ENCODE peak calls at places on chromosomes 11 and 22, in five cellular contexts. V is fibroblast of lung, H is WERI-Rb-1, U is H9, F is brain microvascular endothelial cell. P is an unnamed sample.

GRCh38 chr11:86183694-86184093 is 60.9 kb upstream of the EED start:
- DNase-seq in V (peak), H (peak), U (no peak), F (peak), P (no peak)

GRCh38 chr11:15816996-15817395 is 539.4 kb downstream of the SOX6 start:
- DNase-seq in V (peak), H (no peak), U (no peak), F (peak), P (no peak)

GRCh38 chr11:102220728-102221467 is 96.4 kb upstream of the BIRC3 start:
- DNase-seq in V (peak), H (no peak), U (no peak), F (peak), P (no peak)

GRCh38 chr22:40728731-40729189 is 49.5 kb downstream of the MCHR1 start:
- DNase-seq in V (peak), H (peak), U (no peak), F (no peak), P (no peak)

GRCh38 chr22:31400023-31400397 is 606 bp downstream of the DRG1 start:
- DNase-seq in V (peak), H (peak), U (no peak), F (peak), P (no peak)

GRCh38 chr11:87451400-87451799 is 413.7 kb downstream of the TMEM135 start:
- DNase-seq in V (peak), H (no peak), U (no peak), F (no peak), P (no peak)

GRCh38 chr11:45148276-45148675 is 1.8 kb downstream of the PRDM11 start:
- DNase-seq in V (no peak), H (no peak), U (peak), F (no peak), P (no peak)

GRCh38 chr22:32574397-32574796 is 99.8 kb downstream of the FBXO7 start:
- DNase-seq in V (no peak), H (peak), U (no peak), F (no peak), P (no peak)

GRCh38 chr22:43777204-43777671 is 34.9 kb downstream of the EFCAB6 start:
- DNase-seq in V (peak), H (peak), U (no peak), F (peak), P (no peak)

GRCh38 chr11:77361184-77361583 is 59.7 kb upstream of the GDPD4 start:
- DNase-seq in V (peak), H (no peak), U (no peak), F (peak), P (no peak)

DNA sequence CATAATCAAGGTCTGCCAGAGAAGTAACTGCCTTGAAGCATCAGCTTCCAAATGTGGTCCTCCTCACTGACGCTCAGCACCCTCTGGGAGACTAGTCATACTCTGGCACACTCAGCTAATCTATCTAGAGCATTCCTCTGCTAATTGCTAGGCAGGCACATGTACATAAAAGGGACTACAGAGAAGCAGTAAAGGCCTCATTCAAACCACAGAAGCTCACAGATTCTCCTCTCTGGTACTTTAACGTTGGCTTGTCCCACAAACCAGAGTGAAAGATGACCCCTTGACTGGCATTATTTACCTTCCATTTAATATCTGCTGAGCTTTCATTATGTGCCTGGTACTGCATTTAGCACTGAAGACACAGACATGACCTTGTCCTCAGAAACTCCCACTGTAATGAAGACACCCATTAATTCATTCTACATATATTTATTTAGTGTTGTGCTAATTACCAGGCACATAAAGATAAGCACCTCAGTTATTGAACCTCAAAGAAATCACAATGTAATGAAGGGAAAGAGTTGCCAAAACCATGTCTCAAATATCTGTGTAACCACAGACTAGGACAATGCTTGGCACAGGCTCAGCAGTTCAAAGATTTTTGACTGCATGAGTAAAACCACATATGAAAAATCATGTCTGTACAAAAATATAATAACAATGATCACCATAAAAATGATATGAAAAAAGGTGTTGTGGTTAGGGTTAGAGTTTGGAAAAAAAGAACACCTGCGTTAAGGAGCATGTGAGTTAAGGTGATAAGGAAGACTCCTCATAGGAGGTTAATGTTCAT is 550.4 kb downstream of the DLG2 start:
- DNase-seq in V (peak), H (no peak), U (no peak), F (peak), P (no peak)
- H3K27ac ChIP-seq in V (no peak), H (no peak), U (no peak), F (no peak), P (no peak)

GRCh38 chr22:17489101-17489500 is 74.2 kb upstream of the SLC25A18 start:
- DNase-seq in V (no peak), H (peak), U (no peak), F (no peak), P (no peak)

GRCh38 chr22:17492247-17492646 is 71.1 kb upstream of the SLC25A18 start:
- DNase-seq in V (no peak), H (no peak), U (no peak), F (no peak), P (no peak)

GRCh38 chr22:17493384-17493981 is 69.8 kb upstream of the SLC25A18 start:
- DNase-seq in V (no peak), H (no peak), U (no peak), F (no peak), P (no peak)

GRCh38 chr22:17486719-17487118 is 76.6 kb upstream of the SLC25A18 start:
- DNase-seq in V (no peak), H (no peak), U (no peak), F (no peak), P (no peak)

GRCh38 chr22:17491090-17491489 is 72.2 kb upstream of the SLC25A18 start:
- DNase-seq in V (no peak), H (no peak), U (no peak), F (no peak), P (no peak)
- H3K27ac ChIP-seq in V (no peak), H (no peak), U (no peak), F (no peak), P (no peak)

DNA sequence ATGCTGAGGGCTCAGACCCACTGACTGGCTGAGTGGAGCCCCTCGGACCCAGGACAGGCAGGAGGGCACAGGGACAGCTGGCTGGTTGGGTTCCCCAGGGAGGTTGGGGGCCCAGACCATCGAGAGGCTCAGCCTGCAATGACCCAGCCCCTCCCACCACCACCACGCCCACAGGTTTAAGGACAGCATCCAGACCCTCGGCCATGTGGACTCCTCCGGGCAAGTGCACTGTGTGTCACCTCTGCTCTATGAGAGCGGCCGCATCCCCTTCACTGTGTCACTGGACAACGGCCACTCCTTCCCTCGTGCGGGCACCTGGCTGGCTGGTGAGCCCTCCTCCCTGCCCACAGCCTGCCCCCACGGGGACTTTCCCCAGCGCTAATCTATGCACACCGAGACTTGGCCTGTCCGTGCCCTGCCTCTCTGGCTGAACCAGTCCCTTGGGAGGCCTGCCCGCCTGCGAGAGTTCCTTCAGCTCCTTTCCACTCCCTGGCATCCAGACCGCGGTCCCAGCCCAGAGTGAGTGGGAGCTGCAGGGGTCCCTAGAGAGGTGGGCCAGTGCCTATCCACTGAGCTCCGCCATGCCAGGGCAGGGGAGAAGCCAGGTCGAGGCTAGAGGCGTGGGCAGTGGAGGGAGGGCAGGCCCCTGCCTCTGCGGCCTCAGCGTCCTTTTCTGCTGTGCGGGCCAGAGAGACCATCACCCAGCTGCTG is 2.2 kb downstream of the SUSD2 start:
- DNase-seq in V (no peak), H (no peak), U (no peak), F (no peak), P (no peak)
- H3K27ac ChIP-seq in V (no peak), H (peak), U (no peak), F (no peak), P (no peak)

GRCh38 chr11:119025978-119026766 is 4.5 kb downstream of the SLC37A4 start:
- DNase-seq in V (no peak), H (no peak), U (no peak), F (no peak), P (no peak)

GRCh38 chr11:119026970-119027369 is 3.7 kb downstream of the SLC37A4 start:
- DNase-seq in V (no peak), H (no peak), U (no peak), F (no peak), P (no peak)

GRCh38 chr11:119028346-119029068 is 2.2 kb downstream of the SLC37A4 start:
- DNase-seq in V (no peak), H (no peak), U (no peak), F (no peak), P (no peak)

GRCh38 chr11:119029069-119029339 is 1.7 kb downstream of the SLC37A4 start:
- DNase-seq in V (no peak), H (no peak), U (no peak), F (no peak), P (no peak)

DNA sequence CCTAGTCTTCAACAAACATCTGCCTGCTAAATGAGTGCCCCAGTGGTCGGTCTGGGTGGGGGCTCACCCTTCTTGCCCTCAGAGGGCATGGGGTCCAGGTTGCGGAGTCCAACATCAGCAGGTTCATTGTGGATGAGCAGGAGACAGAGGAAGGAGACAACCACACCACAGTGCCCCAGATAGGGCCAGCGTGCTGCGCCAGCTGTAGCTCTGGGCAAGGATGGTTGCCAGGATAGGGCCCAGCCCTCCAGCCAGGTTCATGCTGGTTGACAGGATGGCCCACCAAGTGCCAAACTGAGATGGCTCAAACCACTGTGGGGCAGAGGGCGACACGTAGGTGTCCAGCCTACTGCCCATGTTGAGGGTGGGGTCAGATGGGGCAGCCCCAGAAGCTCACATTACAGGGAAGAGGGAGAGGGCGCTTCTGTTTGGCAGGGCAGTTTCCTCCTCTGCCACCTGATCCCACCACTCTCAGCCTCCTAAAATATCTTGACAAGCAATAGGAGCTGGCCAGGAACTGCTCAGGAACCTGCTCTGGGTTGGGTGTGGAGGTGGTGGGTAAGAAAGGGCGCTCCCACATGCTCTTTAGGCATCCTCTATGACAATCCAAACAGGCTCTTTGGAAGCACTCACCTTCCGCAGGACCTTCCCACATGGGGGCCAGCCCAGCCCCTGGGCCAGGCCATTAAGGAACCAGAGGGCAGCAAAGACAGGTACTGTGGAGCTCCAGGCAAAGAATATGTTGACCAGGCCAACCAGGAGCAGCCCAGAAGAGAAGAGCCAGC is 2.9 kb downstream of the SLC37A4 start:
- DNase-seq in V (no peak), H (no peak), U (no peak), F (no peak), P (no peak)
- H3K27ac ChIP-seq in V (no peak), H (no peak), U (no peak), F (no peak), P (no peak)